ENCODE peak calls at places on chromosomes 3 and 15, in eight cellular contexts. N, A, P, B, Z, K, W and U are unnamed samples.

GRCh38 chr15:85580914-85581313 is 200.5 kb downstream of the AKAP13 start:
- DNase-seq in Z (no peak), W (no peak), K (peak), P (no peak), N (no peak), B (no peak), A (peak), U (no peak)

GRCh38 chr3:73072634-73073033 is 11.2 kb downstream of the EBLN2 start:
- DNase-seq in Z (no peak), W (no peak), A (no peak), N (no peak), P (no peak), B (no peak), K (no peak), U (peak)

GRCh38 chr15:75225951-75226732 is 24.5 kb downstream of the C15orf39 start:
- DNase-seq in A (peak), B (no peak), Z (no peak), W (no peak), K (no peak), N (no peak), P (no peak), U (no peak)

GRCh38 chr3:151430821-151431484 is 29.9 kb downstream of the IGSF10 start:
- DNase-seq in B (no peak), A (no peak), N (no peak), Z (no peak), K (no peak), W (no peak), P (peak), U (peak)

GRCh38 chr3:52014613-52015012 is 18.9 kb upstream of the RPL29 start:
- DNase-seq in A (no peak), Z (peak), N (no peak), K (no peak), W (no peak), B (no peak), P (no peak), U (no peak)

GRCh38 chr3:66722675-66723074 is 221.9 kb upstream of the LRIG1 start:
- DNase-seq in Z (no peak), N (no peak), K (no peak), W (no peak), B (no peak), P (peak), A (no peak), U (peak)

GRCh38 chr15:99992611-99993231 is 259.5 kb upstream of the LYSMD4 start:
- DNase-seq in A (no peak), N (no peak), Z (no peak), W (no peak), B (no peak), K (no peak), P (no peak), U (no peak)

GRCh38 chr3:178968996-178969700 is 102.5 kb downstream of the ZMAT3 start:
- DNase-seq in N (no peak), K (no peak), B (no peak), P (no peak), Z (no peak), W (no peak), A (no peak), U (no peak)

GRCh38 chr3:186806173-186807055 is at the start of gene RFC4:
- DNase-seq in Z (peak), B (peak), A (peak), W (peak), N (peak), K (peak), P (peak), U (peak)

GRCh38 chr3:37453393-37454391 is 279.3 kb upstream of the LRRFIP2 start:
- DNase-seq in P (no peak), W (no peak), K (no peak), N (no peak), B (no peak), A (no peak), Z (peak), U (no peak)

GRCh38 chr3:131444180-131444579 is 58.6 kb downstream of the MRPL3 start:
- DNase-seq in P (no peak), K (no peak), N (no peak), A (no peak), W (no peak), Z (no peak), B (no peak), U (no peak)

GRCh38 chr3:161682715-161683114 is 186.1 kb downstream of the OTOL1 start:
- DNase-seq in P (no peak), N (no peak), W (no peak), B (no peak), Z (no peak), K (no peak), A (no peak), U (no peak)

GRCh38 chr3:122011396-122011795 is 10.7 kb downstream of the ILDR1 start:
- DNase-seq in Z (no peak), W (no peak), A (no peak), P (no peak), B (no peak), N (no peak), K (no peak), U (no peak)

GRCh38 chr3:50333744-50334328 is 5.8 kb upstream of the TUSC2 start:
- DNase-seq in A (no peak), Z (no peak), B (no peak), K (no peak), N (no peak), P (no peak), W (no peak), U (peak)

GRCh38 chr3:50269977-50270413 is 1.0 kb downstream of the SEMA3B start:
- DNase-seq in W (no peak), P (no peak), N (no peak), Z (no peak), B (no peak), A (no peak), K (no peak), U (peak)

GRCh38 chr15:91196768-91197167 is 96.7 kb downstream of the SV2B start:
- DNase-seq in A (no peak), W (no peak), B (no peak), K (no peak), N (no peak), P (no peak), Z (no peak), U (no peak)

GRCh38 chr3:51394541-51394940 is 3.5 kb downstream of the RBM15B start:
- DNase-seq in W (no peak), B (no peak), P (no peak), A (no peak), N (no peak), K (no peak), Z (no peak), U (no peak)

GRCh38 chr3:16040991-16041390 is 133.5 kb upstream of the GALNT15 start:
- DNase-seq in W (no peak), N (no peak), A (no peak), P (no peak), B (no peak), Z (no peak), K (no peak), U (no peak)

GRCh38 chr3:106759686-106760085 is 617.6 kb upstream of the CCDC54 start:
- DNase-seq in K (no peak), P (peak), A (no peak), B (no peak), N (no peak), Z (no peak), W (no peak), U (peak)

GRCh38 chr3:49900491-49901153 is 3.1 kb downstream of the MST1R start:
- DNase-seq in Z (peak), K (no peak), W (no peak), B (no peak), N (no peak), A (no peak), P (peak), U (peak)

GRCh38 chr3:107117922-107118576 is 259.2 kb upstream of the CCDC54 start:
- DNase-seq in W (no peak), Z (peak), P (peak), N (no peak), K (no peak), A (no peak), B (no peak), U (peak)

GRCh38 chr15:29032776-29033175 is 147.0 kb downstream of the APBA2 start:
- DNase-seq in W (no peak), Z (no peak), K (no peak), B (no peak), P (no peak), A (no peak), N (no peak), U (no peak)

GRCh38 chr3:126357299-126358037 is at the start of gene KLF15:
- DNase-seq in W (peak), Z (peak), A (peak), K (peak), N (no peak), P (peak), B (peak), U (peak)

GRCh38 chr15:66004618-66005262 is 135.4 kb downstream of the RAB11A start:
- DNase-seq in B (no peak), N (no peak), A (no peak), Z (peak), K (no peak), W (no peak), P (peak), U (peak)

GRCh38 chr3:190585771-190586630 is 72.1 kb downstream of the IL1RAP start:
- DNase-seq in P (peak), W (peak), K (peak), A (no peak), N (no peak), B (peak), Z (peak), U (peak)

GRCh38 chr3:159032311-159032710 is 230.5 kb downstream of the MFSD1 start:
- DNase-seq in N (no peak), A (no peak), P (no peak), W (no peak), B (no peak), K (no peak), Z (no peak), U (peak)

GRCh38 chr3:117628896-117629295 is 919.3 kb downstream of the TUSC7 start:
- DNase-seq in B (no peak), K (no peak), P (peak), Z (no peak), W (no peak), N (no peak), A (no peak), U (peak)

GRCh38 chr15:66622677-66623076 is 56.9 kb upstream of the LCTL start:
- DNase-seq in B (no peak), W (no peak), Z (no peak), P (peak), K (no peak), A (no peak), N (no peak), U (peak)

GRCh38 chr15:40111888-40112287 is 3.2 kb upstream of the BMF start:
- DNase-seq in A (no peak), Z (no peak), N (no peak), K (no peak), W (no peak), P (no peak), B (no peak), U (no peak)

GRCh38 chr3:150299221-150299620 is 108.9 kb upstream of the TSC22D2 start:
- DNase-seq in Z (peak), K (no peak), P (no peak), W (no peak), N (no peak), A (no peak), B (no peak), U (no peak)

GRCh38 chr15:98333206-98333605 is 315.1 kb upstream of the IGF1R start:
- DNase-seq in W (no peak), A (no peak), P (no peak), N (no peak), B (no peak), K (no peak), Z (no peak), U (no peak)

GRCh38 chr3:161347726-161348125 is 23.6 kb downstream of the SPTSSB start:
- DNase-seq in B (no peak), A (no peak), Z (no peak), N (no peak), W (no peak), K (no peak), P (no peak), U (no peak)

GRCh38 chr3:110810356-110810755 is 261.3 kb upstream of the NECTIN3 start:
- DNase-seq in K (no peak), B (no peak), W (no peak), N (no peak), A (no peak), P (peak), Z (no peak), U (peak)

GRCh38 chr3:72095521-72095920 is 310.6 kb upstream of the PROK2 start:
- DNase-seq in P (peak), K (no peak), N (no peak), B (no peak), A (no peak), Z (no peak), W (no peak), U (no peak)

GRCh38 chr3:184354121-184354728 is 7.2 kb downstream of the CLCN2 start:
- DNase-seq in K (no peak), P (peak), W (peak), Z (peak), A (peak), B (peak), N (no peak), U (no peak)

GRCh38 chr15:88202231-88202630 is 54.3 kb downstream of the NTRK3 start:
- DNase-seq in Z (no peak), P (no peak), A (no peak), B (no peak), W (no peak), N (no peak), K (no peak), U (peak)

GRCh38 chr3:15159501-15160136 is 46.4 kb upstream of the CAPN7 start:
- DNase-seq in P (peak), W (no peak), B (no peak), N (no peak), Z (no peak), A (no peak), K (no peak), U (peak)

GRCh38 chr3:105362021-105362665 is 4.6 kb upstream of the ALCAM start:
- DNase-seq in A (no peak), B (no peak), Z (no peak), N (no peak), W (no peak), P (peak), K (no peak), U (peak)

GRCh38 chr3:127073931-127074820 is 91.3 kb downstream of the PLXNA1 start:
- DNase-seq in K (no peak), A (peak), B (no peak), W (no peak), P (peak), Z (no peak), N (no peak), U (peak)

GRCh38 chr15:83320831-83321230 is 36.4 kb upstream of the BNC1 start:
- DNase-seq in W (no peak), P (no peak), Z (no peak), A (no peak), K (no peak), B (no peak), N (no peak), U (peak)